ENCODE peak calls at places on chromosomes 1 and 21, in five cellular contexts. F is iPS-NIHi11; T is B cell; V is A172; A is activated CD8-positive, alpha-beta memory T cell treated with anti-CD3 and anti-CD28 coated beads, Interleukin-2, amount 50 U/mL, for 48 hours. R is an unnamed sample.

GRCh38 chr1:206971029-206971655 is 882 bp upstream of the FCAMR start:
- DNase-seq in T (no peak), V (no peak), A (peak; percentile 4), F (no peak), R (no peak)

GRCh38 chr1:247228133-247228532 is 27.7 kb upstream of the VN1R5 start:
- DNase-seq in F (no peak), V (peak; percentile 32), T (no peak), A (no peak), R (no peak)

GRCh38 chr1:34759472-34760357 is at the start of gene GJB4:
- DNase-seq in T (no peak), F (peak; percentile 79), V (no peak), A (no peak), R (no peak)

GRCh38 chr1:82492168-82492567 is 691.4 kb downstream of the ADGRL2 start:
- DNase-seq in T (no peak), A (no peak), V (no peak), F (no peak), R (no peak)

GRCh38 chr1:67748630-67749029 is 63.6 kb downstream of the GADD45A start:
- DNase-seq in V (no peak), F (no peak), T (no peak), A (no peak), R (no peak)

GRCh38 chr1:153968000-153968363 is 280 bp downstream of the CREB3L4 start:
- DNase-seq in F (no peak), A (no peak), V (no peak), T (no peak), R (no peak)

GRCh38 chr1:57188169-57188568 is 222.4 kb upstream of the C8B start:
- DNase-seq in A (no peak), F (no peak), T (no peak), V (no peak), R (no peak)

GRCh38 chr1:115648717-115649691 is 7.2 kb downstream of the VANGL1 start:
- DNase-seq in T (no peak), V (no peak), F (no peak), A (no peak), R (no peak)

GRCh38 chr1:25874209-25874608 is 1.3 kb downstream of the PAQR7 start:
- DNase-seq in A (no peak), F (no peak), V (no peak), T (no peak), R (no peak)

GRCh38 chr1:10495475-10495817 is 20.7 kb downstream of the PEX14 start:
- DNase-seq in V (no peak), A (no peak), F (no peak), T (no peak), R (no peak)

GRCh38 chr1:234776256-234776874 is 166.4 kb upstream of the IRF2BP2 start:
- DNase-seq in T (no peak), A (no peak), V (no peak), F (no peak), R (no peak)

GRCh38 chr1:107609808-107610207 is 355.2 kb downstream of the VAV3 start:
- DNase-seq in V (no peak), T (no peak), A (no peak), F (no peak), R (no peak)

GRCh38 chr1:5296135-5296930 is 641.9 kb downstream of the AJAP1 start:
- DNase-seq in F (no peak), V (no peak), A (no peak), T (no peak), R (peak; percentile 53)

GRCh38 chr1:184285401-184286087 is 101.3 kb upstream of the C1orf21 start:
- DNase-seq in A (no peak), V (no peak), T (no peak), F (no peak), R (no peak)

GRCh38 chr1:154485106-154485505 is 16.9 kb upstream of the TDRD10 start:
- DNase-seq in A (no peak), T (no peak), V (no peak), F (no peak), R (no peak)

GRCh38 chr1:233393926-233394680 is 66.6 kb downstream of the MAP3K21 start:
- DNase-seq in T (no peak), F (no peak), A (no peak), V (no peak), R (no peak)

GRCh38 chr1:110453829-110454228 is 2.9 kb downstream of the PROK1 start:
- DNase-seq in V (no peak), A (no peak), F (no peak), T (no peak), R (no peak)

GRCh38 chr1:29389533-29390041 is 153.3 kb downstream of the PTPRU start:
- DNase-seq in T (no peak), F (no peak), V (no peak), A (no peak), R (peak; percentile 15)

GRCh38 chr1:60133848-60134247 is 60.3 kb upstream of the C1orf87 start:
- DNase-seq in F (no peak), A (no peak), T (no peak), V (peak; percentile 69), R (no peak)

GRCh38 chr1:54604572-54605370 is 18.6 kb downstream of the FAM151A start:
- DNase-seq in V (peak; percentile 60), A (peak; percentile 60), T (no peak), F (no peak), R (no peak)

GRCh38 chr1:193971595-193971994 is 785.2 kb upstream of the B3GALT2 start:
- DNase-seq in F (no peak), V (peak; percentile 91), T (no peak), A (no peak), R (no peak)

GRCh38 chr1:192877283-192877886 is 68.5 kb downstream of the RGS2 start:
- DNase-seq in V (peak; percentile 22), T (no peak), A (no peak), F (no peak), R (no peak)

GRCh38 chr1:208039536-208040332 is 128.8 kb upstream of the CD34 start:
- DNase-seq in T (no peak), F (no peak), V (no peak), A (no peak), R (no peak)

GRCh38 chr21:34967509-34968289 is 81.4 kb downstream of the RUNX1 start:
- DNase-seq in V (peak; percentile 65), A (no peak), T (no peak), F (no peak), R (no peak)

GRCh38 chr21:25370311-25370744 is 237.0 kb downstream of the MRPL39 start:
- DNase-seq in A (peak; percentile 60), T (no peak), F (no peak), V (peak; percentile 100), R (no peak)

GRCh38 chr1:161209790-161210409 is 5.2 kb upstream of the FCER1G start:
- DNase-seq in F (peak; percentile 92), T (peak; percentile 72), V (peak; percentile 83), A (peak; percentile 82), R (peak; percentile 81)

GRCh38 chr1:26938004-26938658 is 16.6 kb downstream of the NUDC start:
- DNase-seq in V (no peak), T (no peak), A (no peak), F (no peak), R (no peak)

GRCh38 chr1:18217398-18218043 is 109.9 kb downstream of the IGSF21 start:
- DNase-seq in F (peak; percentile 76), A (no peak), V (peak; percentile 14), T (no peak), R (no peak)

GRCh38 chr1:214544791-214545190 is 6.6 kb downstream of the PTPN14 start:
- DNase-seq in V (no peak), F (no peak), A (no peak), T (no peak), R (no peak)

GRCh38 chr1:24491577-24492360 is 10.9 kb upstream of the RCAN3 start:
- DNase-seq in F (no peak), T (no peak), V (no peak), A (no peak), R (no peak)

GRCh38 chr1:181251001-181251712 is 162.7 kb downstream of the IER5 start:
- DNase-seq in A (no peak), F (no peak), T (no peak), V (peak; percentile 90), R (no peak)

GRCh38 chr1:218079379-218079778 is 205.7 kb upstream of the RRP15 start:
- DNase-seq in V (no peak), A (no peak), T (no peak), F (no peak), R (no peak)

GRCh38 chr1:224867715-224868114 is 61.8 kb upstream of the DNAH14 start:
- DNase-seq in F (no peak), T (no peak), A (no peak), V (peak; percentile 29), R (no peak)